ENCODE peak calls at places on chromosomes 12 and 14, in four cellular contexts. V is lower lobe of right lung; R is CD4-positive, alpha-beta T cell; P is left lung. S is an unnamed sample.

GRCh38 chr14:75752907-75753594 is 92.0 kb downstream of the TTLL5 start:
- DNase-seq in V (no peak), R (no peak), P (no peak), S (no peak)

GRCh38 chr14:54806616-54807015 is 96.0 kb downstream of the GCH1 start:
- DNase-seq in R (no peak), P (no peak), V (no peak), S (no peak)

GRCh38 chr12:47328831-47329545 is 249.2 kb upstream of the AMIGO2 start:
- DNase-seq in V (no peak), R (no peak), P (no peak), S (no peak)

GRCh38 chr12:57654042-57654441 is 21.0 kb upstream of the B4GALNT1 start:
- DNase-seq in V (no peak), R (no peak), P (no peak), S (no peak)

GRCh38 chr12:102539651-102540553 is 59.5 kb upstream of the IGF1 start:
- DNase-seq in R (no peak), P (no peak), V (no peak), S (no peak)

GRCh38 chr14:35985504-35986218 is 159.5 kb downstream of the BRMS1L start:
- DNase-seq in R (no peak), V (no peak), P (no peak), S (no peak)

GRCh38 chr14:72613975-72614319 is 280.0 kb downstream of the DPF3 start:
- DNase-seq in V (no peak), R (no peak), P (no peak), S (no peak)

GRCh38 chr12:127629066-127629820 is 637.7 kb upstream of the TMEM132C start:
- DNase-seq in P (no peak), R (no peak), V (no peak), S (no peak)

GRCh38 chr14:54127526-54127925 is 170.9 kb upstream of the BMP4 start:
- DNase-seq in V (no peak), P (no peak), R (no peak), S (no peak)

GRCh38 chr12:4266990-4267389 is 6.6 kb upstream of the CCND2 start:
- DNase-seq in V (no peak), P (no peak), R (no peak), S (no peak)

GRCh38 chr12:4267904-4268548 is 5.5 kb upstream of the CCND2 start:
- DNase-seq in R (no peak), P (no peak), V (no peak), S (no peak)

GRCh38 chr12:4269279-4269991 is 4.1 kb upstream of the CCND2 start:
- DNase-seq in P (peak), V (peak), R (peak), S (peak)

GRCh38 chr12:4270016-4270669 is 3.4 kb upstream of the CCND2 start:
- DNase-seq in R (peak), P (peak), V (no peak), S (no peak)

GRCh38 chr12:4268549-4269181 is 4.9 kb upstream of the CCND2 start:
- DNase-seq in P (no peak), R (peak), V (no peak), S (no peak)
- H3K27ac ChIP-seq in P (peak), R (peak), V (peak), S (no peak)

GRCh38 chr12:53071591-53072551 is 7.3 kb downstream of the SPRYD3 start:
- DNase-seq in P (no peak), R (no peak), V (no peak), S (no peak)
- TF ChIP-seq CTCF in P (no peak), R (no peak), V (no peak), S (no peak)

GRCh38 chr12:121632069-121632970 is 6.0 kb downstream of the ORAI1 start:
- DNase-seq in R (no peak), V (no peak), P (no peak), S (no peak)
- H3K27ac ChIP-seq in R (peak), V (peak), P (peak), S (no peak)

GRCh38 chr12:111361073-111361716 is 7.7 kb downstream of the PHETA1 start:
- DNase-seq in V (no peak), R (no peak), P (no peak), S (no peak)

GRCh38 chr12:111360325-111360930 is 8.5 kb downstream of the PHETA1 start:
- DNase-seq in P (no peak), R (no peak), V (no peak), S (no peak)

GRCh38 chr12:111359231-111359913 is 9.5 kb downstream of the PHETA1 start:
- DNase-seq in V (no peak), P (no peak), R (no peak), S (peak)

GRCh38 chr12:111361717-111362576 is 6.9 kb downstream of the PHETA1 start:
- DNase-seq in R (no peak), V (peak), P (peak), S (no peak)

DNA sequence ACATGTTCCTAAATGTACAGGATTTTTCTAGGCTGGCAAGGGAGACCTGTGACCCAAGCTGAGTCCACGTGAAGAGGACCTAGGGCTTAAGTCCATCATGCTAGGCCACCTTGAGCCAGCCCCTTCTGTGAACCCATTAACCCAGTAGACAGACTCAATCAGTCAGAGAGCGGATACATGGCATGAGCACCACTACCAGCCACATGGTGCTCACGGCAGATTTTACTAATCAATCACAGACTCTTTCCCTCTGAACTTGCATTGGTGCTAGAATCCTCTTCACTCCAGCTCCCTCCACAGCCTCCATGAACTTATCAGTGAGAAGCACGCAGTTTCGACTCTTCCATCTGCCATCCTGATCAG is 9.0 kb downstream of the PHETA1 start:
- DNase-seq in V (no peak), R (no peak), P (no peak), S (no peak)
- TF ChIP-seq CTCF in V (no peak), R (no peak), P (no peak), S (no peak)

GRCh38 chr12:120368789-120369475 is at the start of gene MSI1:
- DNase-seq in R (no peak), P (no peak), V (no peak), S (no peak)
- H3K27ac ChIP-seq in R (no peak), P (no peak), V (no peak), S (no peak)

DNA sequence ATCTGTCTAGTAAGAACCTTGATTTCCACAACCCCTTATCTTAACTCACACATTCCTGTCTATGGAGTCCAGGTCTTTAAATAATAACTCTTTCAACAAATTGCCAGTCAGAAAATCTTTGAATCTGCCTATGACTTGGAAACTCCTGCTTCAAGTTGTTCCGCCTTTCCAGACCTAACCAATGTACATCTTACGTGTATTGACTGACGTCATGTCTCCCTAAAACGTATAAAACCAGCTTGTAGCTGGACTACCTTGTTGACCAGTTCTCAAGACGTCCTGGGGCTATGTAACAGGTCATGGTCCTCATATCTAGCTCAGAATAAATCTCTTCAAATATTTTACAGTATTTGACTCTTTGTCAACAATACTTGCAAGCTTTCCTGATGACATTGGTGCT is 337.0 kb downstream of the TMEM132D start:
- DNase-seq in V (no peak), P (no peak), R (no peak), S (no peak)
- TF ChIP-seq CTCF in V (no peak), P (no peak), R (no peak), S (no peak)

GRCh38 chr14:22428681-22429315 is 160.2 kb downstream of the DAD1 start:
- DNase-seq in R (no peak), P (no peak), V (no peak), S (peak)
- H3K27ac ChIP-seq in R (no peak), P (peak), V (peak), S (peak)

DNA sequence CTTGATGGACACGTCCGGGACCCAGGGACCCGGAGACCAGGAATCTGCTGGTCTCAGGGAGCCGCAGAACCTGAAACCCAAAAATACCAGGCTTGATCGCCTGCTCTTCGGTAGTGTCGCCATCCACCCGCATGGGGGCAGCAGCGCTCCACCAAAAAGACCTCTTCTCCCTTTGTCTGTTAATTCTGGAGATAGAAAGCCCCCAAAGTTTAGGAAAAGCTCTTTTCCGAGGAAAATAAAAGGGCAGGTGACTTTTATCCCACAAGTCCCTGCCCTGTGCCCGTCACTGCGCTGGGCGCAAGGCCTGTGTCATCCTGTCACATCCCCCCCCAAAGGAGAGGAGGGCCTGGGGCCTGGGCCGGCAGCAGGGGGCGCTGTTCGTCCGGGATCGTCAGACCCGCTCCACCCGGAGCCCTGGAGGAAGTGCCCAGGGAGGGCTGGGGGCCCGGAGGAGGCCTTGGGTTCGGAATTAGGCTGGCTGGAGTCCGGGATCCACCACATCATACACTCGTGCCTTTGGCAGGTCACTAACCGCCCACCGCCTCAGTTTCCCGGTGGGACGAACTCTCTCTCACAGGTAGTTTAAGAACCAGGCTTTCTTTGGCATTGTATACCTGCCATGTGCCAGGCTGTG is 31.9 kb downstream of the DAD1 start:
- DNase-seq in V (peak), P (peak), R (peak), S (peak)
- TF ChIP-seq CTCF in V (peak), P (peak), R (peak), S (peak)

GRCh38 chr14:104973215-104974145 is 4.7 kb downstream of the AHNAK2 start:
- DNase-seq in P (peak), R (no peak), V (peak), S (no peak)
- H3K27ac ChIP-seq in P (peak), R (no peak), V (peak), S (no peak)

S was measured in HL-60.